ENCODE peak calls at places on chromosome 4, in ten cellular contexts. X, M, W, K, Q, R, F, O, P and C are unnamed samples.
A peak's percentile ranks its signal among the peaks of the same experiment; 100 is the strongest.

GRCh38 chr4:129545599-129546278 is 449.8 kb downstream of the C4orf33 start:
- DNase-seq in X (peak; percentile 45), M (peak; percentile 18), W (peak; percentile 31), K (peak; percentile 68), Q (peak; percentile 78), R (no peak), F (peak; percentile 75), O (no peak), P (peak; percentile 83), C (no peak)

GRCh38 chr4:122798101-122798500 is 28.5 kb upstream of the FGF2 start:
- DNase-seq in X (peak; percentile 87), M (no peak), W (peak; percentile 89), K (peak; percentile 92), Q (no peak), R (peak; percentile 11), F (peak; percentile 45), O (peak; percentile 24), P (no peak), C (peak; percentile 96)

GRCh38 chr4:107900067-107900466 is 31.3 kb upstream of the CYP2U1 start:
- DNase-seq in X (no peak), M (no peak), W (no peak), K (no peak), Q (no peak), R (no peak), F (no peak), O (no peak), P (no peak), C (no peak)

GRCh38 chr4:182062936-182063335 is 180.3 kb upstream of the TENM3 start:
- DNase-seq in X (no peak), M (no peak), W (peak; percentile 95), K (peak; percentile 89), Q (no peak), R (no peak), F (no peak), O (no peak), P (no peak), C (peak; percentile 10)

GRCh38 chr4:127503111-127503510 is 129.6 kb upstream of the INTU start:
- DNase-seq in X (no peak), M (no peak), W (peak; percentile 49), K (peak; percentile 77), Q (no peak), R (no peak), F (no peak), O (no peak), P (no peak), C (peak; percentile 18)

GRCh38 chr4:6546681-6547447 is 28.1 kb upstream of the MAN2B2 start:
- DNase-seq in X (no peak), M (no peak), W (peak; percentile 65), K (peak; percentile 58), Q (no peak), R (peak; percentile 52), F (no peak), O (peak; percentile 20), P (peak; percentile 45), C (peak; percentile 27)

GRCh38 chr4:84995386-84995785 is 28.9 kb upstream of the WDFY3 start:
- DNase-seq in X (no peak), M (no peak), W (peak; percentile 45), K (peak; percentile 32), Q (no peak), R (no peak), F (no peak), O (no peak), P (no peak), C (no peak)

GRCh38 chr4:92021203-92021602 is 282.6 kb upstream of the GRID2 start:
- DNase-seq in X (no peak), M (no peak), W (no peak), K (no peak), Q (no peak), R (no peak), F (no peak), O (no peak), P (no peak), C (no peak)

GRCh38 chr4:111849726-111850284 is 295.4 kb upstream of the FAM241A start:
- DNase-seq in X (no peak), M (no peak), W (peak; percentile 0), K (peak; percentile 2), Q (no peak), R (no peak), F (no peak), O (no peak), P (no peak), C (no peak)

GRCh38 chr4:71593306-71593705 is 190.6 kb downstream of the GC start:
- DNase-seq in X (no peak), M (no peak), W (peak; percentile 29), K (no peak), Q (no peak), R (no peak), F (no peak), O (no peak), P (no peak), C (no peak)

GRCh38 chr4:27775156-27775555 is 914.5 kb downstream of the STIM2 start:
- DNase-seq in X (no peak), M (no peak), W (no peak), K (no peak), Q (no peak), R (no peak), F (no peak), O (no peak), P (no peak), C (no peak)

GRCh38 chr4:154528866-154529265 is 21.3 kb downstream of the PLRG1 start:
- DNase-seq in X (no peak), M (no peak), W (no peak), K (no peak), Q (no peak), R (no peak), F (no peak), O (no peak), P (no peak), C (no peak)

GRCh38 chr4:1375761-1376322 is 28.8 kb downstream of the UVSSA start:
- DNase-seq in X (peak; percentile 45), M (no peak), W (no peak), K (no peak), Q (peak; percentile 41), R (no peak), F (no peak), O (no peak), P (peak; percentile 4), C (no peak)

DNA sequence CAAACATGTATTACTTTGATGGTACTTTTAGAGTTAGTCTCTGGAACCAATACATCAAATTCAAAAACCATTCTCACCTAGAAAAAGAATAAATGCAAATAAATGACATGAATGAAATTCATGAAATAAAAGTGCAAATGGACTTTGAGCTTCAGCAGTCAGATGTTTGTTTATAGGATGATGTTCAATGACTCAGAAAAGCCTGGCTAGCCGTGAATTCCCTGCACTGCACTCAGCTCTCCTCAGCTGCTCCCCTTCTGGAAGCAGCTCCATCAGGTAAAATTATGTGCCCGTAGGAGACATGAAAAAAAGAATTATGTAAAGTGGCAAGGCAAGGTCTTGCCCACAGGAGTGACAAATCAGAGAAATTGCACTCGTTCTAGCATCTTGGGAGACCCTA is 390.6 kb downstream of the GPM6A start:
- DNase-seq in X (no peak), M (no peak), W (peak; percentile 61), K (peak; percentile 83), Q (no peak), R (no peak), F (no peak), O (peak; percentile 52), P (no peak), C (no peak)
- TF ChIP-seq CTCF in X (no peak), M (no peak), W (no peak), K (no peak), Q (no peak), R (no peak), F (no peak), O (no peak), P (no peak), C (no peak)

GRCh38 chr4:116702949-116703348 is 382.4 kb downstream of the TRAM1L1 start:
- DNase-seq in X (no peak), M (no peak), W (no peak), K (no peak), Q (no peak), R (peak; percentile 34), F (no peak), O (no peak), P (peak; percentile 30), C (no peak)
- TF ChIP-seq CTCF in X (no peak), M (no peak), W (no peak), K (peak; percentile 4), Q (no peak), R (peak; percentile 54), F (no peak), O (no peak), P (peak; percentile 36), C (no peak)

GRCh38 chr4:57305836-57306235 is 195.7 kb upstream of the IGFBP7 start:
- DNase-seq in X (no peak), M (no peak), W (no peak), K (no peak), Q (no peak), R (no peak), F (no peak), O (no peak), P (no peak), C (no peak)

GRCh38 chr4:57308301-57308700 is 198.1 kb upstream of the IGFBP7 start:
- DNase-seq in X (no peak), M (no peak), W (no peak), K (no peak), Q (no peak), R (no peak), F (no peak), O (no peak), P (no peak), C (no peak)

GRCh38 chr4:57303012-57303751 is 193.0 kb upstream of the IGFBP7 start:
- DNase-seq in X (no peak), M (no peak), W (peak; percentile 25), K (no peak), Q (no peak), R (peak; percentile 7), F (no peak), O (no peak), P (no peak), C (no peak)
- TF ChIP-seq CTCF in X (no peak), M (no peak), W (no peak), K (no peak), Q (no peak), R (no peak), F (peak; percentile 53), O (no peak), P (no peak), C (no peak)

GRCh38 chr4:41039312-41039711 is 175.0 kb downstream of the APBB2 start:
- DNase-seq in X (no peak), M (no peak), W (no peak), K (no peak), Q (no peak), R (no peak), F (no peak), O (no peak), P (no peak), C (no peak)

GRCh38 chr4:41041541-41041940 is 172.8 kb downstream of the APBB2 start:
- DNase-seq in X (no peak), M (no peak), W (no peak), K (no peak), Q (no peak), R (no peak), F (no peak), O (no peak), P (no peak), C (no peak)

GRCh38 chr4:41038304-41038703 is 176.0 kb downstream of the APBB2 start:
- DNase-seq in X (no peak), M (no peak), W (no peak), K (no peak), Q (no peak), R (no peak), F (no peak), O (no peak), P (no peak), C (no peak)

GRCh38 chr4:41044791-41045190 is 169.6 kb downstream of the APBB2 start:
- DNase-seq in X (no peak), M (no peak), W (no peak), K (no peak), Q (no peak), R (no peak), F (no peak), O (no peak), P (no peak), C (no peak)

GRCh38 chr4:41044165-41044564 is 170.2 kb downstream of the APBB2 start:
- DNase-seq in X (no peak), M (no peak), W (no peak), K (no peak), Q (no peak), R (no peak), F (no peak), O (no peak), P (no peak), C (no peak)
- TF ChIP-seq CTCF in X (peak; percentile 16), M (no peak), W (no peak), K (no peak), Q (no peak), R (no peak), F (no peak), O (no peak), P (no peak), C (no peak)